ENCODE peak calls at places on chromosomes 7 and 10, in ten cellular contexts. S is CD8-positive, alpha-beta T cell; V is esophagus squamous epithelium; W is neural crest cell; R is natural killer cell; D is psoas muscle; M is GM10248; X is left ventricle myocardium inferior; B is cardiac fibroblast; I is fibroblast of pulmonary artery. F is an unnamed sample.

GRCh38 chr10:133277993-133278576 is 1.4 kb upstream of the ADAM8 start:
- DNase-seq in S (peak), V (no peak), W (no peak), R (no peak), D (no peak), M (no peak), X (no peak), B (no peak), I (no peak), F (no peak)

GRCh38 chr7:149731207-149731955 is 42.0 kb downstream of the ZNF467 start:
- DNase-seq in S (no peak), V (no peak), W (no peak), R (no peak), D (no peak), M (no peak), X (no peak), B (no peak), I (no peak), F (no peak)

GRCh38 chr10:101828734-101829551 is 10.7 kb upstream of the OGA start:
- DNase-seq in S (no peak), V (no peak), W (no peak), R (no peak), D (peak), M (no peak), X (peak), B (no peak), I (no peak), F (no peak)

GRCh38 chr7:149566103-149566502 is 68.5 kb upstream of the ZNF746 start:
- DNase-seq in S (no peak), V (no peak), W (no peak), R (no peak), D (no peak), M (no peak), X (no peak), B (no peak), I (no peak), F (no peak)

GRCh38 chr7:152435384-152436278 is at the start of gene KMT2C:
- DNase-seq in S (peak), V (no peak), W (peak), R (peak), D (peak), M (peak), X (peak), B (peak), I (peak), F (no peak)

GRCh38 chr7:24670782-24671181 is 86.5 kb downstream of the GSDME start:
- DNase-seq in S (no peak), V (no peak), W (no peak), R (no peak), D (no peak), M (no peak), X (no peak), B (no peak), I (no peak), F (no peak)

GRCh38 chr10:132396495-132397035 is 435 bp upstream of the PWWP2B start:
- DNase-seq in S (peak), V (no peak), W (peak), R (peak), D (peak), M (peak), X (peak), B (peak), I (peak), F (no peak)

GRCh38 chr10:124721295-124722052 is 22.7 kb downstream of the FAM53B start:
- DNase-seq in S (no peak), V (no peak), W (no peak), R (no peak), D (peak), M (no peak), X (peak), B (peak), I (no peak), F (peak)

GRCh38 chr7:104196161-104196560 is 11.7 kb downstream of the ORC5 start:
- DNase-seq in S (no peak), V (no peak), W (no peak), R (no peak), D (no peak), M (no peak), X (no peak), B (peak), I (peak), F (no peak)

GRCh38 chr10:11210211-11210922 is 192.7 kb downstream of the CELF2 start:
- DNase-seq in S (no peak), V (no peak), W (no peak), R (no peak), D (no peak), M (no peak), X (no peak), B (no peak), I (no peak), F (no peak)

GRCh38 chr7:100540073-100540723 is 1.2 kb downstream of the AGFG2 start:
- DNase-seq in S (no peak), V (no peak), W (no peak), R (no peak), D (no peak), M (no peak), X (no peak), B (no peak), I (no peak), F (no peak)

GRCh38 chr10:34731885-34732701 is 83.0 kb downstream of the PARD3 start:
- DNase-seq in S (no peak), V (no peak), W (no peak), R (no peak), D (no peak), M (no peak), X (no peak), B (peak), I (peak), F (no peak)

GRCh38 chr7:45710271-45711160 is 136.3 kb downstream of the ADCY1 start:
- DNase-seq in S (no peak), V (no peak), W (no peak), R (no peak), D (no peak), M (no peak), X (no peak), B (no peak), I (no peak), F (peak)

GRCh38 chr7:100803398-100804161 is 23.7 kb downstream of the EPHB4 start:
- DNase-seq in S (peak), V (peak), W (peak), R (no peak), D (peak), M (peak), X (peak), B (peak), I (peak), F (peak)

GRCh38 chr10:102334106-102334505 is 61.4 kb upstream of the NFKB2 start:
- DNase-seq in S (no peak), V (no peak), W (no peak), R (no peak), D (no peak), M (no peak), X (peak), B (no peak), I (peak), F (no peak)

GRCh38 chr10:43061764-43062163 is 15.1 kb upstream of the RET start:
- DNase-seq in S (no peak), V (no peak), W (no peak), R (no peak), D (no peak), M (no peak), X (no peak), B (peak), I (no peak), F (no peak)

GRCh38 chr7:11485626-11486025 is 346.4 kb downstream of the THSD7A start:
- DNase-seq in S (no peak), V (no peak), W (no peak), R (no peak), D (no peak), M (no peak), X (no peak), B (peak), I (no peak), F (no peak)

GRCh38 chr7:42082144-42082543 is 154.9 kb downstream of the GLI3 start:
- DNase-seq in S (no peak), V (no peak), W (no peak), R (no peak), D (no peak), M (no peak), X (no peak), B (peak), I (peak), F (no peak)

GRCh38 chr10:9814285-9814866 is 1203.3 kb upstream of the CELF2 start:
- DNase-seq in S (no peak), V (no peak), W (no peak), R (no peak), D (no peak), M (no peak), X (no peak), B (peak), I (peak), F (no peak)

GRCh38 chr7:85931919-85932318 is 711.8 kb upstream of the GRM3 start:
- DNase-seq in S (no peak), V (no peak), W (no peak), R (no peak), D (no peak), M (no peak), X (no peak), B (no peak), I (no peak), F (no peak)

GRCh38 chr7:158710651-158711102 is 6.1 kb upstream of the NCAPG2 start:
- DNase-seq in S (peak), V (no peak), W (no peak), R (peak), D (no peak), M (no peak), X (no peak), B (peak), I (peak), F (no peak)

GRCh38 chr7:139114018-139114417 is 4.5 kb upstream of the ZC3HAV1 start:
- DNase-seq in S (no peak), V (no peak), W (no peak), R (no peak), D (no peak), M (no peak), X (no peak), B (no peak), I (no peak), F (no peak)

GRCh38 chr7:70052691-70053090 is 454.4 kb downstream of the AUTS2 start:
- DNase-seq in S (no peak), V (no peak), W (no peak), R (no peak), D (no peak), M (no peak), X (no peak), B (no peak), I (peak), F (no peak)

GRCh38 chr7:85185355-85186082 is 1.3 kb downstream of the SEMA3D start:
- DNase-seq in S (no peak), V (no peak), W (peak), R (no peak), D (peak), M (peak), X (peak), B (peak), I (peak), F (peak)

GRCh38 chr7:18753972-18754610 is 258.5 kb downstream of the HDAC9 start:
- DNase-seq in S (no peak), V (no peak), W (no peak), R (no peak), D (no peak), M (no peak), X (no peak), B (peak), I (peak), F (no peak)

GRCh38 chr10:70479161-70479531 is 579 bp downstream of the PALD1 start:
- DNase-seq in S (no peak), V (no peak), W (no peak), R (no peak), D (no peak), M (no peak), X (no peak), B (no peak), I (no peak), F (no peak)
- TF ChIP-seq CTCF in S (no peak), V (no peak), W (no peak), R (no peak), D (no peak), M (no peak), X (no peak), B (no peak), I (no peak), F (no peak)

GRCh38 chr10:90591629-90592028 is 266.2 kb downstream of the HTR7 start:
- DNase-seq in S (no peak), V (no peak), W (no peak), R (no peak), D (no peak), M (no peak), X (no peak), B (no peak), I (no peak), F (no peak)

GRCh38 chr10:90587561-90587960 is 270.3 kb downstream of the HTR7 start:
- DNase-seq in S (no peak), V (no peak), W (no peak), R (no peak), D (no peak), M (no peak), X (no peak), B (no peak), I (no peak), F (no peak)

GRCh38 chr10:90588222-90588621 is 269.6 kb downstream of the HTR7 start:
- DNase-seq in S (no peak), V (no peak), W (no peak), R (no peak), D (no peak), M (no peak), X (no peak), B (no peak), I (no peak), F (no peak)

GRCh38 chr10:90589825-90590224 is 268.0 kb downstream of the HTR7 start:
- DNase-seq in S (no peak), V (no peak), W (no peak), R (no peak), D (no peak), M (no peak), X (no peak), B (peak), I (no peak), F (no peak)

DNA sequence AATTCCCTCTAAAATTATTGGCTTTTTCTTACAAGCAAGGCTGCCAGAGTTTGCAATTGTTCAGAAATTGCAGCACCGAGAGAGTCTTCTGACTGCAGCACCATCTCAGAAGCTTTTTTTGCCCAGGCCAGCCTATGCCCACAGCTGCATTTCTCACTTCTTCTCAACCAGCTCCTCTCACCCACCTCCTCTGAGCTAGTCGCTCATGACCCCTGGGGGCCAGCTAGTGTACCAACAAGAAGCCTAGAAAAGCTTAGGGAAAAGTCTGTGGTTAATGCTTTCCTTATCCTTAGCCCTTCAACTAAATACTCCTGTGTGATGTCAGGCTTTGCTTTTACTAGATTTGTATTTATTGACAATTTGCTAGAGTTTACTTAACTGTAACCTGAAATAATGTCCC is 264.9 kb downstream of the HTR7 start:
- DNase-seq in S (no peak), V (no peak), W (peak), R (no peak), D (no peak), M (peak), X (peak), B (peak), I (peak), F (peak)
- TF ChIP-seq CTCF in S (no peak), V (no peak), W (peak), R (no peak), D (no peak), M (peak), X (peak), B (peak), I (peak), F (no peak)

DNA sequence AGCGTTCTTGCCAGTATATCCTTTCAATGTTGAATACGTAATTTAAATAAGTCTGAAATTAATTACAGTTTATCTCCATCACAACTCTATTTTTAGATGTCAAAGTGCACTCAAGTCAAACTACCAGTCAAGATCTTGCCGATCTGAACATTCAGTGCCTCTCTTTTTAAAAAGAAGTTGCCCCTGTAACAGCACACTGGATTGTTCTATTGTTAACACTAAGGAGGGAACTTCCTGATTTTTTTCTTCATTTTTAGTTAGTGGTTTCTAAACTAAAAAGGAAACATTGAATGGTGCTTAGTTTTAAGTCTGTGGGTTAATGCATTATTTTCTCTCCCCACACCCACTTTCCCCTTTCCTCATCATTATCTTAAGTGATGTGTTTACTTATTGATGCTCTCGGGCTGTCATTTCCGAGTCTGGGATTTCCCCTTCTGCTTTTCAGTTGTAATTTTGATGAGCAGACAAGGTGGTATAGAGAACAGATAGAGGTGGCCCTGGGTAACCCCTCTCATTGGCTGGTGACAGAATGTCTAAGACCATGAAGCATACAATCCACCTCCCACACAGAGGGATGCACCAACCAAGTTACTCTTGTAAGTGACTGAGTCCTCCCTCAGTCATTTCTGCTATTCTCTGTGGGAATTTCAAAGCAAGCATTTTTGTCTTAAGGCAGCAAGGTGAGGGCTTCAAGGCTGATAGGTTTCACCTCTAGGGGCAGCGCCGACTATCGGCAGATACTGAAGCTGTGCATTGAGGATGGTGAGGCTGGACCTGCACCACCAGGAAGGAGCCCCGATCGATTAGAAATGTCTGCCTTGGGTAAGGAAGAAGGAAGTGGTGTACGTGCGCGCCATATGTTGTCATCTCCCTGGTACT is 49.4 kb downstream of the CHN2 start:
- DNase-seq in S (peak), V (no peak), W (no peak), R (no peak), D (no peak), M (no peak), X (no peak), B (no peak), I (no peak), F (no peak)
- TF ChIP-seq CTCF in S (no peak), V (no peak), W (peak), R (peak), D (no peak), M (no peak), X (peak), B (peak), I (no peak), F (no peak)

GRCh38 chr10:77075916-77076315 is 561.7 kb downstream of the KCNMA1 start:
- DNase-seq in S (no peak), V (no peak), W (no peak), R (no peak), D (no peak), M (no peak), X (no peak), B (no peak), I (no peak), F (no peak)
- TF ChIP-seq CTCF in S (no peak), V (no peak), W (no peak), R (no peak), D (no peak), M (no peak), X (no peak), B (no peak), I (no peak), F (no peak)

DNA sequence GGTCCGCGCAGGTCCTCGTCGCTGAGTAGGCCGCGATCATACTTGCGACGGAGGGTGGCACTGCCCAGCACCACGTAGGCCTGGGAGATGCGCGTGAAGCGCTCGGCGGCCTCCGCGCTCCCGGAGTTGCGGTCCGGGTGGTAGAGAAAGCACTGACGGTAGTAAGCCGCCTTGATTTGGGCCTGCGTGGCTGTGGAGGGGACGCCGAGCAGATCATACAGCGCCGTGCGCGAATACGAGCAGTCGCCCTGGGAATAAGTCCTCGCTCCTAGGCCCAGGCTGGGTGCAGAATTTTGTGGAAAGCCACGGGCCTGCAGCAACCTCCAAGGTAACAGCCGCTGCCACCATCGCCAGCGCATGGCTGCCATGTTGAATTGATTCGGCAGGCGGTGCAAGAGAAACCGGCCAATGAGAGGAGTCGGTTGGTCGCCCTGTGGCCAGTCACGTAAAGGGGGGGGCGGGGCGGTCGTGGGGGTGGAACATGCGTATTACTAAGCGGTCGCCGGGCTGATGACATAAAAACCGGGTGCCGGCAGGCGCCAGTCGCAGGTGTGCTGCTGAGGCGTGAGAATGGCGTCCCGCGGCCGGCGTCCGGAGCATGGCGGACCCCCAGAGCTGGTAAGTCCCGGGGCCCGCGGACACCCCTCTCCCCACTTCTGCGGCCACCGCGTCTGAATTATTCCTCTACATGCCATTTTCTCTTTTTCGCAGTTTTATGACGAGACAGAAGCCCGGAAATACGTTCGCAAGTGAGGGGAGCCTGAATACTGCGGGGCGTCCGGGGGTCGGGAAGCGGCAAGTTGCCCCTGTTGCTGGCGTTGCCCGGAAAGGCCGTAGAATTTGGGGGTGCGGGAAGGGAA is at the start of the genes BUD23 and DNAJC30:
- DNase-seq in S (peak), V (peak), W (peak), R (peak), D (peak), M (peak), X (peak), B (peak), I (peak), F (peak)
- TF ChIP-seq CTCF in S (no peak), V (peak), W (no peak), R (no peak), D (peak), M (peak), X (no peak), B (no peak), I (no peak), F (no peak)

F was measured in breast epithelium.